ENCODE peak calls at places on chromosomes 11 and 22, in six cellular contexts. Q is BJ, L is glutamatergic neuron, K is AG09319, N is upper lobe of left lung, I is RWPE1. V is an unnamed sample.
A peak's percentile ranks its signal among the peaks of the same experiment; 100 is the strongest.

GRCh38 chr11:131217313-131218297 is 152.8 kb upstream of the NTM start:
- DNase-seq in Q (no peak), L (no peak), K (no peak), N (no peak), I (no peak), V (no peak)

GRCh38 chr22:19972652-19973550 is 31.3 kb upstream of the TXNRD2 start:
- DNase-seq in Q (no peak), L (no peak), K (no peak), N (no peak), I (no peak), V (no peak)

GRCh38 chr22:47692811-47693210 is 930.4 kb downstream of the TBC1D22A start:
- DNase-seq in Q (no peak), L (no peak), K (no peak), N (no peak), I (no peak), V (peak; percentile 48)

GRCh38 chr22:38148252-38148651 is 33.4 kb downstream of the PLA2G6 start:
- DNase-seq in Q (peak; percentile 28), L (no peak), K (no peak), N (no peak), I (peak; percentile 22), V (no peak)

GRCh38 chr11:77094841-77095365 is 7.7 kb upstream of the OMP start:
- DNase-seq in Q (no peak), L (no peak), K (no peak), N (no peak), I (no peak), V (no peak)

GRCh38 chr11:63663809-63664208 is 7.4 kb downstream of the ATL3 start:
- DNase-seq in Q (no peak), L (no peak), K (no peak), N (no peak), I (peak; percentile 75), V (no peak)

GRCh38 chr22:19872779-19873137 is 18.1 kb upstream of the GNB1L start:
- DNase-seq in Q (no peak), L (peak; percentile 13), K (no peak), N (peak; percentile 17), I (no peak), V (no peak)

GRCh38 chr22:30940655-30941362 is 27.8 kb downstream of the MORC2 start:
- DNase-seq in Q (no peak), L (no peak), K (no peak), N (no peak), I (no peak), V (no peak)

GRCh38 chr11:11247576-11247975 is 105.5 kb downstream of the CSNK2A3 start:
- DNase-seq in Q (no peak), L (no peak), K (no peak), N (no peak), I (no peak), V (no peak)

GRCh38 chr11:121614661-121615240 is 162.0 kb upstream of the SORL1-AS1 start:
- DNase-seq in Q (no peak), L (no peak), K (no peak), N (no peak), I (peak; percentile 41), V (no peak)

GRCh38 chr11:113176561-113176960 is 137.8 kb upstream of the TTC12 start:
- DNase-seq in Q (peak; percentile 47), L (no peak), K (peak; percentile 79), N (no peak), I (no peak), V (no peak)

GRCh38 chr22:20247010-20247505 is 21.1 kb downstream of the RTN4R start:
- DNase-seq in Q (no peak), L (no peak), K (no peak), N (no peak), I (no peak), V (no peak)

GRCh38 chr11:61546663-61547062 is 34.2 kb downstream of the SYT7 start:
- DNase-seq in Q (no peak), L (no peak), K (no peak), N (no peak), I (no peak), V (no peak)

GRCh38 chr11:86484795-86485166 is 110.1 kb downstream of the CCDC81 start:
- DNase-seq in Q (no peak), L (no peak), K (no peak), N (no peak), I (no peak), V (no peak)

GRCh38 chr11:34262601-34263081 is 95.2 kb downstream of the ABTB2 start:
- DNase-seq in Q (no peak), L (no peak), K (no peak), N (no peak), I (no peak), V (no peak)

GRCh38 chr11:36278531-36279245 is 10.5 kb downstream of the COMMD9 start:
- DNase-seq in Q (no peak), L (no peak), K (no peak), N (no peak), I (no peak), V (no peak)
- TF ChIP-seq CTCF in Q (no peak), L (no peak), K (no peak), N (no peak), I (no peak), V (peak; percentile 60)

DNA sequence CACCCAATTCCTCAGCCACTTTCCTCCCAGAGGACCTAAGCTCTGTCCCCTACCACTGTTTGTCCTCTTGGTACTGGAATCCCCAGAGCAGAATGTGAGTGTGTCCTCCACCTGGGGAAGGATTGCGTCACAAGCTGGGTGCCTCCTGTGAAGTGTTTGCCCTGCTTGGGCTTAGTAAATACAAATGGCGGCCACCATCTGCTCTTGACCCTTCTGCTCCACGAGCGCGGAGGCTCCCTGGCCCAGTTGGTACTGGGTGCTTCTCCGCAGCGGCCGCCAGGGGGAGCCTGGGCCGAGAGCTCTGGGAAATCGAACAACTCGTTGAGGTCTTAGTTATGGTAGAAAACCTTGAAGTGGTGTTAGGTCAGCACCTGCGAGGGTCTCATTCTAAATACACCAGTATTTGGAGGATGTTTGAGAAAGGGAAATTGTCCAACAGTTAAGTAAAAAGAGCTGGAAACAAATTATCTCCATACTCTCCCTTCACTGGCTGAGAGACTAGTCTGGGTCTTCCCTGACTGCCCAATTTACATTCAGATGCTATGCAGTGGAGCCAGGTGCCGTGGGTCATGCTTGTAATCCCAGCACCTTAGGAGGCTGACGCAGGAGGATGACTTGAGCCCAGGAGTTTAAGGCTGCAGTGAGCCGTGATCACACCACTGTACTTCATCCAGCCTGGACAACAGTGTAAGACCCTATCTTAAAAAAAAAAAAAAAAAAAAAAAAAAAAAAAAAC is 74.6 kb upstream of the TEAD1 start:
- DNase-seq in Q (no peak), L (peak; percentile 66), K (no peak), N (peak; percentile 94), I (peak; percentile 11), V (no peak)
- TF ChIP-seq CTCF in Q (peak; percentile 48), L (peak; percentile 90), K (peak; percentile 30), N (peak; percentile 72), I (peak; percentile 37), V (peak; percentile 84)

GRCh38 chr11:32713496-32713895 is 81.0 kb downstream of the CCDC73 start:
- DNase-seq in Q (no peak), L (no peak), K (no peak), N (no peak), I (peak; percentile 11), V (no peak)
- TF ChIP-seq CTCF in Q (peak; percentile 18), L (no peak), K (peak; percentile 18), N (no peak), I (peak; percentile 11), V (peak; percentile 64)

DNA sequence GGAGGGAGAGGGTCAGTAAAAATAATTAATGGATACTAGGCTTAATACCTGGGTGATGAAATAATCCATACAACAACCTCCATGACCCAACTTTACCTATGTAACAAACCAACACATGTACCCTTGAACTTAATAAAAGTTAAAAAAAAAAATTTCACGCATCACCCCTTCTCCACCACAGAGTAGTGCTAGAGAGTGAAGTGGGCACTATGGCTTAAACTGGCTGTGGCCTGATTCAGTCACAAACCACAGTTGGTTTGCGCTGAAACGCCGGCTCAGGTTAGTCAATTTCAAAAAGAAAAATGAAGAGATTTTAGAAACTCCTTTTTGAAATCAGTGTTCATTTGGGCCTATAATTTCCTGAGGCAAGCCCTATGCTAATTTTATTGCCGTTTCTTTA is 144.3 kb downstream of the TRPC6 start:
- DNase-seq in Q (no peak), L (no peak), K (no peak), N (no peak), I (no peak), V (no peak)
- TF ChIP-seq CTCF in Q (no peak), L (no peak), K (no peak), N (no peak), I (no peak), V (peak; percentile 33)

GRCh38 chr11:27977031-27977430 is 130.9 kb downstream of the KIF18A start:
- DNase-seq in Q (no peak), L (no peak), K (no peak), N (no peak), I (peak; percentile 26), V (no peak)

GRCh38 chr11:27973851-27974536 is 134.0 kb downstream of the KIF18A start:
- DNase-seq in Q (no peak), L (no peak), K (no peak), N (no peak), I (no peak), V (no peak)

GRCh38 chr11:27972432-27973170 is 135.4 kb downstream of the KIF18A start:
- DNase-seq in Q (no peak), L (no peak), K (no peak), N (no peak), I (no peak), V (no peak)

GRCh38 chr11:27976262-27976661 is 131.7 kb downstream of the KIF18A start:
- DNase-seq in Q (no peak), L (no peak), K (peak; percentile 28), N (no peak), I (no peak), V (no peak)

DNA sequence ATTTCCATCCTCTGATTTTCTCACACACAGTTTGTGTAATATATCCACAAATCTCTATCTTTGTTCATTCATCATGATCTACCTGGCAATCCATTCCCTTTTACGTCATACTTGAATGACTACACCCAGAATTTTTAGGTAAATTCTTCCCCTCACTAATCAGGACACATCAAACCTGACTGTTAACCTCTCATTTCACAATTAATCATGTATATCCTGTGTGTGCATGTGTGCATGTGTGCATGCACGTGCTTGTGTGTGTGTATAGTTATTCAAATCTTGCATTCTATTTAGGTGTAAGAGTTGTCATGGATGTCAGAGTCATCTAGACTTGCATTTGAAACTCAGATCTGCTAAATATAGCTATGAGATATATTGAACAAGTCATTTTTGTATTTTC is 130.4 kb downstream of the KIF18A start:
- DNase-seq in Q (no peak), L (no peak), K (no peak), N (no peak), I (no peak), V (no peak)
- TF ChIP-seq CTCF in Q (no peak), L (no peak), K (no peak), N (no peak), I (no peak), V (no peak)